ENCODE peak calls at places on chromosomes 16 and 17, in ten cellular contexts. R, Q, Y, M, I, U, P, J, D and Z are unnamed samples.
A peak's percentile ranks its signal among the peaks of the same experiment; 100 is the strongest.

GRCh38 chr17:31586946-31587345 is 195.5 kb downstream of the RAB11FIP4 start:
- DNase-seq in R (no peak), Q (peak; percentile 22), Y (no peak), M (no peak), I (no peak), U (no peak), P (no peak), J (no peak), D (no peak), Z (no peak)

GRCh38 chr16:14303654-14304394 is 232.7 kb downstream of the MRTFB start:
- DNase-seq in R (peak; percentile 38), Q (no peak), Y (no peak), M (no peak), I (peak; percentile 85), U (peak; percentile 52), P (peak; percentile 47), J (no peak), D (no peak), Z (peak; percentile 69)

GRCh38 chr16:336269-336668 is 16.3 kb downstream of the AXIN1 start:
- DNase-seq in R (no peak), Q (no peak), Y (no peak), M (no peak), I (no peak), U (no peak), P (no peak), J (no peak), D (no peak), Z (no peak)

GRCh38 chr16:12067714-12068401 is 91.3 kb downstream of the SNX29 start:
- DNase-seq in R (peak; percentile 71), Q (peak; percentile 56), Y (peak; percentile 85), M (peak; percentile 32), I (peak; percentile 71), U (peak; percentile 70), P (peak; percentile 77), J (peak; percentile 61), D (no peak), Z (no peak)

GRCh38 chr16:565420-566330 is 1.1 kb upstream of the NHLRC4 start:
- DNase-seq in R (peak; percentile 45), Q (no peak), Y (no peak), M (peak; percentile 92), I (no peak), U (no peak), P (no peak), J (no peak), D (no peak), Z (no peak)

GRCh38 chr16:8859913-8860881 is 8.6 kb downstream of the CARHSP1 start:
- DNase-seq in R (no peak), Q (peak; percentile 41), Y (peak; percentile 72), M (peak; percentile 88), I (peak; percentile 83), U (peak; percentile 82), P (no peak), J (peak; percentile 80), D (no peak), Z (peak; percentile 65)

GRCh38 chr16:67543036-67543435 is 14.4 kb downstream of the RIPOR1 start:
- DNase-seq in R (no peak), Q (no peak), Y (no peak), M (no peak), I (peak; percentile 63), U (no peak), P (no peak), J (no peak), D (no peak), Z (no peak)

GRCh38 chr16:50297301-50298074 is 31.1 kb downstream of the ADCY7 start:
- DNase-seq in R (no peak), Q (no peak), Y (peak; percentile 34), M (peak; percentile 70), I (peak; percentile 62), U (peak; percentile 13), P (no peak), J (no peak), D (peak; percentile 32), Z (peak; percentile 44)

GRCh38 chr17:14393723-14394122 is 92.8 kb downstream of the HS3ST3B1 start:
- DNase-seq in R (no peak), Q (no peak), Y (no peak), M (no peak), I (no peak), U (no peak), P (no peak), J (no peak), D (no peak), Z (no peak)

GRCh38 chr16:82990155-82990554 is 363.4 kb downstream of the CDH13 start:
- DNase-seq in R (no peak), Q (peak; percentile 74), Y (no peak), M (no peak), I (no peak), U (no peak), P (no peak), J (no peak), D (no peak), Z (no peak)

GRCh38 chr17:80732268-80732667 is 187.6 kb downstream of the RPTOR start:
- DNase-seq in R (no peak), Q (peak; percentile 74), Y (no peak), M (no peak), I (no peak), U (no peak), P (peak; percentile 71), J (no peak), D (no peak), Z (no peak)

GRCh38 chr17:3038941-3039340 is 24.5 kb downstream of the OR1D5 start:
- DNase-seq in R (no peak), Q (no peak), Y (no peak), M (no peak), I (no peak), U (no peak), P (no peak), J (peak; percentile 1), D (no peak), Z (no peak)

GRCh38 chr16:53090591-53091507 is 36.1 kb downstream of the CHD9 start:
- DNase-seq in R (no peak), Q (peak; percentile 98), Y (peak; percentile 89), M (peak; percentile 97), I (peak; percentile 99), U (peak; percentile 98), P (peak; percentile 23), J (peak; percentile 97), D (peak; percentile 95), Z (peak; percentile 96)

GRCh38 chr16:3035289-3035971 is 1.3 kb downstream of the BICDL2 start:
- DNase-seq in R (no peak), Q (no peak), Y (no peak), M (peak; percentile 57), I (no peak), U (no peak), P (no peak), J (no peak), D (no peak), Z (no peak)
- H3K4me3 ChIP-seq in R (no peak overlapping the region), Q (no peak overlapping the region), Y (peak overlapping the region; percentile 34), M (no peak overlapping the region), I (no peak overlapping the region), U (no peak overlapping the region), P (no peak overlapping the region), J (no peak overlapping the region), D (no peak overlapping the region), Z (no peak overlapping the region)

DNA sequence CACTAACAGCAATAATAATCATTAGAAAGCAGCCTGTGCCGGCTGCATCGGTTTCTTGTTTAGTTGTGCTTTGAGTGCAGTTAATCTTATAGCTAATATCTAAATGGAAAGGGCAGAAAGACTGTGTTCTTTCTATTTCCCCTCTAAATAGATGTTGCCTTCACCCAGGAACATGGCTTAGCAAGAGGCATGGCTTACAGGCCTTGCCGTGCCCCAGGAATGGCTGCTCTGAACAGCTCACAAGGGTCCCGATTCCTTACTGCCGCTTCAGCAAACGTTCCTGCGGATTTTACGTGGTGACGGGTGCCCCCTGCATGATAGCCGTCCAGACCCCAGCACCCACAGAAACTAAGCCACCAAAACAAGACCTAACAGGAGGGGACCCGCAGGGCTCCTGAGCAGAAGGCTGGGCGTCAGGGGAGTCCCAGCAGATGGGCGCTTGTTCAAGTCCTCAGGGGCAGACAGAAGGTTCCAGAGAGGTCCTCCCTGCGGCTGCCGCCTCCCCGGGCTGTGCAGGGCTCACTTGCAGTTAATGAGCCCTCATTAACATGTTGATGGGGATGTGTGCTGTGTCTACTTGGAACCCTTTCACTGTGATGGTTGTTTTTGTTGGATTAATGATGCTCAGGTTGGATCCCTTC is 52.5 kb upstream of the ENPP7 start:
- DNase-seq in R (no peak), Q (no peak), Y (no peak), M (peak; percentile 20), I (no peak), U (no peak), P (no peak), J (no peak), D (no peak), Z (no peak)
- H3K9me3 ChIP-seq in R (no peaks in the 10 kb centered on the region), Q (peaks cover 9% of the 10 kb centered on the region), Y (no peaks in the 10 kb centered on the region), M (peaks cover 10% of the 10 kb centered on the region), I (peaks cover 19% of the 10 kb centered on the region), U (no peaks in the 10 kb centered on the region), P (no peaks in the 10 kb centered on the region), J (peaks cover 5% of the 10 kb centered on the region), D (peaks cover 11% of the 10 kb centered on the region), Z (no peaks in the 10 kb centered on the region)

GRCh38 chr16:16021646-16021987 is 72.2 kb downstream of the ABCC1 start:
- DNase-seq in R (no peak), Q (no peak), Y (no peak), M (no peak), I (no peak), U (no peak), P (no peak), J (no peak), D (no peak), Z (no peak)

GRCh38 chr16:16019488-16019887 is 70.1 kb downstream of the ABCC1 start:
- DNase-seq in R (no peak), Q (peak; percentile 54), Y (no peak), M (peak; percentile 41), I (peak; percentile 83), U (no peak), P (no peak), J (no peak), D (no peak), Z (no peak)

GRCh38 chr16:16021988-16022682 is 72.7 kb downstream of the ABCC1 start:
- DNase-seq in R (peak; percentile 95), Q (peak; percentile 92), Y (peak; percentile 92), M (peak; percentile 98), I (peak; percentile 99), U (peak; percentile 99), P (peak; percentile 54), J (peak; percentile 94), D (peak; percentile 98), Z (peak; percentile 78)

GRCh38 chr16:16020291-16020690 is 70.9 kb downstream of the ABCC1 start:
- DNase-seq in R (no peak), Q (no peak), Y (no peak), M (no peak), I (no peak), U (no peak), P (no peak), J (no peak), D (no peak), Z (no peak)

DNA sequence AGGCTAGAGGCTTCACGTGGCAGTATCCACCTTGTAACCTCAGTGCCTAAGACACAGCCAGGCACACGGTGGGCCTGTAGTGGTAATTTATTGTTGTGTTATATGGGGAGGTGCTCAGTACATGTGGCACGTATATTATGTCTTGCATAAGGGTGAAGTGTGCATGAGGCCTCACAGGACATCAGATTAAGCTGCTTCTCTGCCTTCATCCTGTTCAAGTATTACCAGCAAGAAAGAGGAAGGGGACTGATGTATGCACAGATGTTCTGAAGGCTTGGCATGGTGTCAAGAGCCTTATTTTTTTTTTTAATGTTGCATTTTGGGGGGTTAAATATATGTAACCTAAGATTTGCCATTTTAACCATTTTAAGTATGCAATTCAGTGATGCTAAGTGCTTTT is 71.6 kb downstream of the ABCC1 start:
- DNase-seq in R (no peak), Q (no peak), Y (no peak), M (no peak), I (no peak), U (no peak), P (no peak), J (no peak), D (no peak), Z (no peak)
- H3K36me3 ChIP-seq in R (peaks cover 70% of the 10 kb centered on the region), Q (peaks cover 13% of the 10 kb centered on the region), Y (peaks cover 26% of the 10 kb centered on the region), M (peaks cover 2% of the 10 kb centered on the region), I (no peaks in the 10 kb centered on the region), U (no peaks in the 10 kb centered on the region), P (no peaks in the 10 kb centered on the region), J (no peaks in the 10 kb centered on the region), D (peaks cover 54% of the 10 kb centered on the region), Z (no peaks in the 10 kb centered on the region)

GRCh38 chr17:21029515-21029914 is 13.3 kb downstream of the USP22 start:
- DNase-seq in R (no peak), Q (no peak), Y (peak; percentile 19), M (no peak), I (no peak), U (no peak), P (no peak), J (no peak), D (no peak), Z (peak; percentile 8)
- H3K4me3 ChIP-seq in R (no peak overlapping the region), Q (no peak overlapping the region), Y (no peak overlapping the region), M (no peak overlapping the region), I (no peak overlapping the region), U (no peak overlapping the region), P (no peak overlapping the region), J (no peak overlapping the region), D (no peak overlapping the region), Z (no peak overlapping the region)